ENCODE peak calls at places on chromosomes 16 and 17, in five cellular contexts. D is uterus, W is right lobe of liver, A is endothelial cell of umbilical vein, V is ovary. C is an unnamed sample.
A peak's percentile ranks its signal among the peaks of the same experiment; 100 is the strongest.

GRCh38 chr17:79930786-79931516 is 91.7 kb upstream of the CBX4 start:
- DNase-seq in D (no peak), W (no peak), A (no peak), V (no peak), C (no peak)

GRCh38 chr17:35028531-35029262 is 34.8 kb downstream of the RFFL start:
- DNase-seq in D (no peak), W (no peak), A (peak; percentile 73), V (no peak), C (no peak)

GRCh38 chr17:16283705-16284104 is 66.7 kb downstream of the PIGL start:
- DNase-seq in D (no peak), W (no peak), A (peak; percentile 55), V (no peak), C (no peak)

GRCh38 chr16:27238016-27238587 is 30.5 kb downstream of the NSMCE1 start:
- DNase-seq in D (no peak), W (no peak), A (peak; percentile 36), V (no peak), C (no peak)

GRCh38 chr17:33564146-33564545 is 271.1 kb upstream of the ASIC2 start:
- DNase-seq in D (no peak), W (no peak), A (no peak), V (no peak), C (no peak)

GRCh38 chr17:12987120-12987519 is 30.7 kb downstream of the ELAC2 start:
- DNase-seq in D (no peak), W (no peak), A (no peak), V (no peak), C (no peak)

GRCh38 chr17:68199837-68200688 is 47.8 kb upstream of the AMZ2 start:
- DNase-seq in D (no peak), W (no peak), A (peak; percentile 21), V (no peak), C (no peak)

GRCh38 chr17:8226536-8227237 is 16.3 kb upstream of the AURKB start:
- DNase-seq in D (peak; percentile 78), W (peak; percentile 36), A (peak; percentile 95), V (peak; percentile 84), C (peak; percentile 59)

GRCh38 chr16:75311383-75311938 is 60.0 kb upstream of the BCAR1 start:
- DNase-seq in D (no peak), W (no peak), A (no peak), V (no peak), C (no peak)

GRCh38 chr16:54313789-54314188 is 27.2 kb upstream of the IRX3 start:
- DNase-seq in D (no peak), W (no peak), A (no peak), V (no peak), C (no peak)

GRCh38 chr16:31427441-31428276 is 501 bp downstream of the COX6A2 start:
- DNase-seq in D (peak; percentile 69), W (peak; percentile 66), A (peak; percentile 8), V (peak; percentile 74), C (no peak)

GRCh38 chr17:35073183-35073790 is 9.8 kb upstream of the RFFL start:
- DNase-seq in D (no peak), W (no peak), A (no peak), V (no peak), C (no peak)

GRCh38 chr17:58120195-58120822 is 27.9 kb upstream of the OR4D1 start:
- DNase-seq in D (no peak), W (no peak), A (peak; percentile 59), V (peak; percentile 22), C (peak; percentile 24)

GRCh38 chr17:77424585-77425344 is 284.0 kb downstream of the SEC14L1 start:
- DNase-seq in D (peak; percentile 94), W (peak; percentile 82), A (peak; percentile 72), V (peak; percentile 95), C (peak; percentile 58)

GRCh38 chr16:55494994-55495421 is 13.9 kb upstream of the LPCAT2 start:
- DNase-seq in D (peak; percentile 53), W (no peak), A (peak; percentile 85), V (peak; percentile 63), C (peak; percentile 48)

GRCh38 chr17:77840156-77840555 is 118.3 kb upstream of the TNRC6C start:
- DNase-seq in D (no peak), W (peak; percentile 18), A (peak; percentile 30), V (no peak), C (no peak)

GRCh38 chr17:30093463-30094147 is 23.0 kb upstream of the NSRP1 start:
- DNase-seq in D (peak; percentile 22), W (no peak), A (peak; percentile 72), V (peak; percentile 46), C (peak; percentile 6)

GRCh38 chr17:62713096-62713870 is 85.8 kb downstream of the MRC2 start:
- DNase-seq in D (no peak), W (no peak), A (no peak), V (peak; percentile 1), C (no peak)

GRCh38 chr17:28211811-28212210 is 107.2 kb upstream of the TMEM97 start:
- DNase-seq in D (no peak), W (no peak), A (no peak), V (no peak), C (no peak)

DNA sequence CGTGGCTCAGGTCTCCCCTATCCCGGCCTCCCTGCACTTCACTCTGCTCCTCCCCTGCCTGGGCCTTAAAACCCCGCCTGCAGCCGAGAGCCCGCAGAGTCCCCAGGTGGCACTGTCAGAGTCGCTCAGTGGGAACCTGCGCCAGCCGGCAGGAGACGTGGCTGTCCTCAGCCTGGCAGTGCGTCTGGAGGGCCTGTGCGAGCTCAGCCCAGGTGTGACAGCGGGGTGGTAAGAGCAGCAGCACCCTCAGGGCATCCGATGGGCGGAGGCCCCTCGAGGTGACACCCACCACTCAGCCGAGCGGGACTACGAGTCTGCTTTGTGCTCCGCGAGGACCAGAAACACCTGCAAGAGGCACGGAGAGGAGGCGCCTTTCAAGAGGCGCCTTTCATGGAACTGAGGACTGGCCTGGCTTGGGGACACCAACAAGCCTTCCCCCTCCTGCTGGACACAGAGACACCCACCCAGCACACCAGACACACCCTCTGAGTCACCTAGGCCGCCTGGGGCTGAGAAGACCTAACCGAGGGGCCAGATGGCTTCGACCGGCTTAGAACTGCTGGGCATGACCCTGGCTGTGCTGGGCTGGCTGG is at the start of gene CLDN9:
- DNase-seq in D (no peak), W (no peak), A (no peak), V (no peak), C (peak; percentile 77)
- TF ChIP-seq POLR2A in D (no peak), W (no peak), A (no peak), V (no peak), C (no peak)

GRCh38 chr17:46027326-46028325 is 28.6 kb downstream of the STH start:
- DNase-seq in D (no peak), W (no peak), A (no peak), V (no peak), C (no peak)

GRCh38 chr17:46025060-46025459 is 26.0 kb downstream of the STH start:
- DNase-seq in D (no peak), W (no peak), A (no peak), V (no peak), C (no peak)

GRCh38 chr17:46025510-46025909 is 26.5 kb downstream of the STH start:
- DNase-seq in D (no peak), W (no peak), A (no peak), V (no peak), C (no peak)

GRCh38 chr17:46026815-46027125 is 27.7 kb downstream of the STH start:
- DNase-seq in D (no peak), W (no peak), A (no peak), V (no peak), C (no peak)

DNA sequence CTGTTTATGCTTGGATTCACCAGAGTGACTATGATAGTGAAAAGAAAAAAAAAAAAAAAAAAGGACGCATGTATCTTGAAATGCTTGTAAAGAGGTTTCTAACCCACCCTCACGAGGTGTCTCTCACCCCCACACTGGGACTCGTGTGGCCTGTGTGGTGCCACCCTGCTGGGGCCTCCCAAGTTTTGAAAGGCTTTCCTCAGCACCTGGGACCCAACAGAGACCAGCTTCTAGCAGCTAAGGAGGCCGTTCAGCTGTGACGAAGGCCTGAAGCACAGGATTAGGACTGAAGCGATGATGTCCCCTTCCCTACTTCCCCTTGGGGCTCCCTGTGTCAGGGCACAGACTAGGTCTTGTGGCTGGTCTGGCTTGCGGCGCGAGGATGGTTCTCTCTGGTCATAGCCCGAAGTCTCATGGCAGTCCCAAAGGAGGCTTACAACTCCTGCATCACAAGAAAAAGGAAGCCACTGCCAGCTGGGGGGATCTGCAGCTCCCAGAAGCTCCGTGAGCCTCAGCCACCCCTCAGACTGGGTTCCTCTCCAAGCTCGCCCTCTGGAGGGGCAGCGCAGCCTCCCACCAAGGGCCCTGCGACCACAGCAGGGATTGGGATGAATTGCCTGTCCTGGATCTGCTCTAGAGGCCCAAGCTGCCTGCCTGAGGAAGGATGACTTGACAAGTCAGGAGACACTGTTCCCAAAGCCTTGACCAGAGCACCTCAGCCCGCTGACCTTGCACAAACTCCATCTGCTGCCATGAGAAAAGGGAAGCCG is 27.2 kb downstream of the STH start:
- DNase-seq in D (no peak), W (no peak), A (no peak), V (no peak), C (no peak)
- TF ChIP-seq POLR2A in D (no peak), W (no peak), A (no peak), V (no peak), C (no peak)

DNA sequence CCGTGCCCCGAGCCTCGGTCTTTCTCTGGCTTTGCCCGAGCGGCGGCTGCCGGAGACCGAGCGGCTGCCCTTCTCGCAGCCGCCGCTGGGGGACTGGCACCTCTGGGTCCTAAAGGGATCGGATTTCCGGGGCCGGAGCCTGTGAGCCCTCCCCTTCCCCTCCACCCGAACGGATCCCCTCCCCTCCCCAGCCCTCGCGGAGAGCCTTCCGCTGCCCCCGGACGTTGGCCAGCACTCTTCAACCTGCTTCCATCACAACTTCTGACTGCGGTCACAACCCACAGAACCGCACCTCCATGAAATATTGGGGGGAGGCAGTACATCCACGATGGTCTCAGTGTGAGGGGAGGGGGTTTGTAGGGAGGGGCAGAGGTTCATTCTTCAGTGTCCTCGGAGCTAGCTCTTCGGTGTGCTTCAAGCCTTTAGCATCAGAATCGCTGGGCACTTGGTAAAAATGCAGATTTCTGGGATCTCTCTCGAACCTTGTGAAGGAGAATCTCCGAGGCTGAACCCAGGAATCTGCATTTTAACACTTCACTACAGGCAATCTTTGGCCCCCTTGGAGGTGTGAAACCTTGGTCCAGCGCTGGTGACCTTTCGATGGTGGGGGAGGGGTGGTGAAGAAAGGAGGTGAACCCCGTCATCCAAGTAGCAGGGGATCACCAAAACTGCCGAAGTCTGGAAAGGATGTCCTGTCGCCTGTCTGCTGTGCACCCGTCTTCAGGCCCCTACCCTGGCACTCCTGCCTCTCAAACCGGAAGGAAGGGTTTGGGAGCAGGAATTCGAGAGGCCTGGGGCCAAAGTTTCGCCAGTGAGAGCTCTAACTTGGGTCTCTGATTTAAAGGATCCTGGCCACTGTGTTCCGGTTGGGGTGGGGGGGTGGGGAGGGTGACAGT is 812 bp upstream of the PPP1R9B start:
- DNase-seq in D (peak; percentile 91), W (peak; percentile 92), A (peak; percentile 85), V (peak; percentile 89), C (peak; percentile 99)
- TF ChIP-seq POLR2A in D (peak; percentile 42), W (no peak), A (no peak), V (no peak), C (peak; percentile 65)

GRCh38 chr16:84120023-84120422 is 3.3 kb upstream of the MBTPS1 start:
- DNase-seq in D (no peak), W (no peak), A (no peak), V (no peak), C (no peak)

GRCh38 chr16:84119368-84119767 is 2.6 kb upstream of the MBTPS1 start:
- DNase-seq in D (no peak), W (no peak), A (no peak), V (no peak), C (no peak)

GRCh38 chr16:84117482-84117843 is 721 bp upstream of the MBTPS1 start:
- DNase-seq in D (no peak), W (no peak), A (peak; percentile 55), V (no peak), C (no peak)

GRCh38 chr16:84115919-84116719 is 623 bp downstream of the MBTPS1 start:
- DNase-seq in D (no peak), W (peak; percentile 64), A (peak; percentile 52), V (peak; percentile 55), C (peak; percentile 30)

GRCh38 chr16:84116720-84117481 is at the start of gene MBTPS1:
- DNase-seq in D (peak; percentile 99), W (peak; percentile 99), A (peak; percentile 98), V (peak; percentile 98), C (peak; percentile 97)
- TF ChIP-seq POLR2A in D (peak; percentile 79), W (peak; percentile 69), A (peak; percentile 69), V (peak; percentile 72), C (peak; percentile 85)

C was measured in H54.